ENCODE peak calls at places on chromosomes 11 and 22, in six cellular contexts. Y is lower lobe of right lung, M is OCI-LY7, N is dorsolateral prefrontal cortex, Z is spleen, L is heart right ventricle. C is an unnamed sample.
A peak's percentile ranks its signal among the peaks of the same experiment; 100 is the strongest.

GRCh38 chr11:62573006-62573591 is 592 bp downstream of the EEF1G start:
- DNase-seq in Y (no peak), M (peak; percentile 51), N (no peak), Z (no peak), L (no peak), C (no peak)

GRCh38 chr22:34997921-34998320 is 68.0 kb upstream of the ISX start:
- DNase-seq in Y (no peak), M (no peak), N (no peak), Z (no peak), L (no peak), C (no peak)

GRCh38 chr11:15307600-15307999 is 192.9 kb downstream of the INSC start:
- DNase-seq in Y (no peak), M (no peak), N (no peak), Z (no peak), L (no peak), C (no peak)

GRCh38 chr11:77039491-77040400 is 5.5 kb downstream of the B3GNT6 start:
- DNase-seq in Y (no peak), M (no peak), N (no peak), Z (no peak), L (peak; percentile 28), C (no peak)

GRCh38 chr11:119438599-119438998 is 15.6 kb upstream of the THY1 start:
- DNase-seq in Y (no peak), M (no peak), N (no peak), Z (no peak), L (no peak), C (no peak)

GRCh38 chr11:15336016-15336415 is 221.3 kb downstream of the INSC start:
- DNase-seq in Y (no peak), M (no peak), N (no peak), Z (no peak), L (no peak), C (no peak)

GRCh38 chr11:123218451-123218850 is 23.4 kb upstream of the CLMP start:
- DNase-seq in Y (no peak), M (no peak), N (no peak), Z (no peak), L (no peak), C (no peak)

GRCh38 chr11:75286826-75287465 is 46.4 kb downstream of the TPBGL start:
- DNase-seq in Y (no peak), M (no peak), N (no peak), Z (no peak), L (no peak), C (no peak)

GRCh38 chr11:18791175-18792065 is at the start of gene PTPN5:
- DNase-seq in Y (no peak), M (no peak), N (no peak), Z (no peak), L (no peak), C (no peak)

GRCh38 chr11:22192289-22192641 is 620 bp upstream of the ANO5 start:
- DNase-seq in Y (no peak), M (no peak), N (no peak), Z (no peak), L (no peak), C (no peak)

GRCh38 chr11:70467196-70468085 is 69.1 kb downstream of the CTTN start:
- DNase-seq in Y (peak; percentile 66), M (peak; percentile 50), N (peak; percentile 61), Z (peak; percentile 75), L (peak; percentile 58), C (peak; percentile 68)

GRCh38 chr11:19311306-19312030 is 70.7 kb upstream of the E2F8 start:
- DNase-seq in Y (no peak), M (peak; percentile 58), N (no peak), Z (no peak), L (peak; percentile 53), C (peak; percentile 79)

GRCh38 chr22:38310518-38311330 is 6.5 kb downstream of the CSNK1E start:
- DNase-seq in Y (no peak), M (no peak), N (no peak), Z (peak; percentile 70), L (peak; percentile 44), C (peak; percentile 63)

GRCh38 chr11:122673706-122674105 is 18.2 kb downstream of the UBASH3B start:
- DNase-seq in Y (no peak), M (no peak), N (no peak), Z (no peak), L (no peak), C (no peak)

GRCh38 chr22:34587357-34588356 is 478.3 kb upstream of the ISX start:
- DNase-seq in Y (no peak), M (no peak), N (no peak), Z (no peak), L (no peak), C (no peak)

GRCh38 chr22:38180841-38181452 is 683 bp downstream of the PLA2G6 start:
- DNase-seq in Y (peak; percentile 72), M (peak; percentile 55), N (no peak), Z (peak; percentile 85), L (no peak), C (no peak)

GRCh38 chr22:40385041-40385782 is 14.8 kb downstream of the SGSM3 start:
- DNase-seq in Y (no peak), M (peak; percentile 82), N (no peak), Z (no peak), L (no peak), C (no peak)

GRCh38 chr11:26187639-26188038 is 144.3 kb upstream of the ANO3 start:
- DNase-seq in Y (no peak), M (no peak), N (no peak), Z (no peak), L (no peak), C (no peak)

GRCh38 chr11:11167806-11168205 is 185.2 kb downstream of the CSNK2A3 start:
- DNase-seq in Y (no peak), M (no peak), N (no peak), Z (no peak), L (no peak), C (no peak)

GRCh38 chr11:11876458-11876857 is 34.7 kb downstream of the USP47 start:
- DNase-seq in Y (no peak), M (no peak), N (no peak), Z (no peak), L (no peak), C (no peak)

GRCh38 chr22:45462034-45462655 is 40.5 kb upstream of the FBLN1 start:
- DNase-seq in Y (no peak), M (peak; percentile 27), N (no peak), Z (no peak), L (no peak), C (no peak)

GRCh38 chr11:12696911-12697581 is 22.8 kb downstream of the TEAD1 start:
- DNase-seq in Y (no peak), M (no peak), N (no peak), Z (no peak), L (no peak), C (no peak)

GRCh38 chr11:47724041-47724729 is 9.0 kb upstream of the AGBL2 start:
- DNase-seq in Y (no peak), M (no peak), N (no peak), Z (no peak), L (no peak), C (peak; percentile 60)

GRCh38 chr11:125314264-125315087 is 149.9 kb downstream of the PKNOX2 start:
- DNase-seq in Y (no peak), M (no peak), N (no peak), Z (no peak), L (no peak), C (no peak)

GRCh38 chr11:85668157-85668556 is 3.2 kb upstream of the CREBZF start:
- DNase-seq in Y (no peak), M (no peak), N (no peak), Z (no peak), L (no peak), C (no peak)

GRCh38 chr11:68043029-68043348 is 4.2 kb downstream of the TCIRG1 start:
- DNase-seq in Y (peak; percentile 43), M (no peak), N (no peak), Z (no peak), L (no peak), C (no peak)

GRCh38 chr11:77642228-77642627 is 4.6 kb upstream of the CLNS1A start:
- DNase-seq in Y (no peak), M (no peak), N (no peak), Z (no peak), L (no peak), C (no peak)

GRCh38 chr11:38323961-38324761 is 1726.1 kb upstream of the RAG2 start:
- DNase-seq in Y (no peak), M (no peak), N (no peak), Z (no peak), L (no peak), C (no peak)

GRCh38 chr11:72236083-72236697 is 7.8 kb downstream of the PHOX2A start:
- DNase-seq in Y (no peak), M (no peak), N (no peak), Z (no peak), L (no peak), C (no peak)

GRCh38 chr11:125168875-125169537 is 4.5 kb downstream of the PKNOX2 start:
- DNase-seq in Y (no peak), M (no peak), N (no peak), Z (peak; percentile 20), L (no peak), C (no peak)

DNA sequence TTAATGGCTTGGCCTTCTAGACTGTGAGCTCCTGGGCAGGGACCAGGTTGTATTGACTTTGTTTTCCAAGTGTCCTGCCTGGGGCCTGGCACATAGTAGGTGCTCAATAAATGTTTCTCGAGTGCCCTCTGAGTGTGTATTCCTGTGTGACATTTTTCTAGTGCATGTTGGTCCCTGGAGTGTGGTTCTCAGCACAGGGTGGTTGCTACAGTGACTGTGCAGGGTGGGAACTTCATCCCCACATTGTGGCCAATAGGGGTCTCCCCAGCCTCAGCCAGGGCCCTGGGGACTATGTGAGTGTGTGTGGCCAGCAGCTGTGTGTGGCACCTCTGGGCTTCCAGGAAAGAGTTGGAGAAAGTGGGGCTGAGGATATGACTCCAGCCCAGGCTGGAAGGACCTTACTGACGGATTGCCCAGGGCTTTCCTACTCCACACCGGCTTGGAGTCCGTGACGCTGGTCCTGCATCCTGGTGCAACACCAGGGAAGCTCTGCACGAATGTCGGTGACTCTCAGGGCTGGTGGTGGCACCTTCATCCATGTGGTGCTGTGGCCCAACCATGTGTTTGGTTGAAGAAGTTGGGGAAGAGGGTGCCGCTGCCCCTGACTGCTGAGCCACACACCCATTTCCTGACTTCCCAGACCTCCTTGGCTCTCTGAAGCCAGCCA is 9.0 kb upstream of the MARK2 start:
- DNase-seq in Y (no peak), M (peak; percentile 43), N (no peak), Z (no peak), L (no peak), C (no peak)
- TF ChIP-seq CTCF in Y (no peak), M (peak; percentile 71), N (no peak), Z (peak; percentile 15), L (peak; percentile 22), C (no peak)

GRCh38 chr11:114111369-114112042 is 52.0 kb downstream of the ZBTB16 start:
- DNase-seq in Y (no peak), M (no peak), N (no peak), Z (no peak), L (no peak), C (no peak)
- H3K27ac ChIP-seq in Y (peak overlapping the region; percentile 59), M (no peak overlapping the region), N (peak overlapping the region; percentile 78), Z (peak overlapping the region; percentile 77), L (peak overlapping the region; percentile 77), C (peak overlapping the region; percentile 82)

DNA sequence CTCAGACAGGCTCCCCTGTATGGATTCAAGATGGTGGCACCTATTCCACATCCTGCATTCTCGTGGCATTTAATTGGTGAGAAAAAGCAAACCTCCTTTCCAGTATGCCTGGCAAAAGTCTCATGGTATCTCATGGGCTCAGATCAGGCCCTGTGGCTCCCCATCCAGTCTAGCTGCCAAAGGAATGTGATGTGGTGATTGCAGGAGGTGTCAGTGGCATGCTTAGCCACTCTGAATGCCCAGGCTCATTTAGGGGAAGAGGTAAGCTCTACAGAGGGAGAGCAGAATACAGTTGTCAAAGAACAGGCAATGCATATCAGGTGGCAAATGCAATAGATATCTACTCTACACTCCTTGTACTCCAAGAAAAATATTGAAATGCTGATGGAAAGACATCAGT is 146.7 kb downstream of the SPATA19 start:
- DNase-seq in Y (no peak), M (no peak), N (no peak), Z (no peak), L (no peak), C (no peak)
- H3K4me3 ChIP-seq in Y (no peak overlapping the region), M (no peak overlapping the region), N (no peak overlapping the region), Z (no peak overlapping the region), L (no peak overlapping the region), C (no peak overlapping the region)

GRCh38 chr11:34790620-34791019 is 125.6 kb downstream of the APIP start:
- DNase-seq in Y (no peak), M (no peak), N (no peak), Z (no peak), L (no peak), C (no peak)
- TF ChIP-seq CTCF in Y (no peak), M (peak; percentile 24), N (no peak), Z (no peak), L (no peak), C (no peak)